ENCODE peak calls at places on chromosomes 5 and 9, in nine cellular contexts. K, B, H, F, E, V, C, Y and Q are unnamed samples. For H3K4me1, the result is how much of the 10 kb centered on the place peaks cover.

GRCh38 chr5:56552612-56553268 is 262.6 kb upstream of the MAP3K1 start:
- DNase-seq in B (no peak), H (no peak), Y (no peak), E (no peak), F (no peak), C (no peak), V (no peak), K (no peak), Q (no peak)

GRCh38 chr5:58924306-58924705 is 341.4 kb downstream of the RAB3C start:
- DNase-seq in K (no peak), V (no peak), B (no peak), F (no peak), H (no peak), Y (no peak), E (no peak), C (no peak), Q (no peak)

GRCh38 chr5:4246447-4246846 is 650.8 kb downstream of the IRX1 start:
- DNase-seq in F (no peak), K (no peak), H (no peak), V (no peak), C (no peak), Y (no peak), B (no peak), E (no peak), Q (no peak)

GRCh38 chr5:153654444-153654843 is 164.0 kb downstream of the GRIA1 start:
- DNase-seq in F (no peak), V (peak), E (no peak), B (no peak), Y (no peak), H (no peak), K (no peak), C (no peak), Q (no peak)

GRCh38 chr5:36158144-36158543 is 6.2 kb downstream of the SKP2 start:
- DNase-seq in B (no peak), Y (no peak), F (no peak), C (peak), V (no peak), H (peak), E (no peak), K (no peak), Q (no peak)

GRCh38 chr5:66829826-66830225 is 233.6 kb downstream of the MAST4 start:
- DNase-seq in C (no peak), F (no peak), V (no peak), Y (no peak), E (no peak), H (no peak), B (no peak), K (no peak), Q (no peak)

GRCh38 chr9:96500696-96501660 is 51.0 kb downstream of the HABP4 start:
- DNase-seq in K (no peak), B (no peak), Y (no peak), V (no peak), C (no peak), E (no peak), H (no peak), F (no peak), Q (no peak)

GRCh38 chr5:149298857-149299404 is 27.3 kb downstream of the AFAP1L1 start:
- DNase-seq in F (no peak), V (no peak), E (no peak), H (no peak), B (no peak), C (no peak), K (no peak), Y (no peak), Q (no peak)

GRCh38 chr5:22242532-22242931 is 610.6 kb downstream of the CDH12 start:
- DNase-seq in C (peak), B (no peak), F (no peak), H (peak), Y (no peak), K (no peak), E (no peak), V (no peak), Q (no peak)

DNA sequence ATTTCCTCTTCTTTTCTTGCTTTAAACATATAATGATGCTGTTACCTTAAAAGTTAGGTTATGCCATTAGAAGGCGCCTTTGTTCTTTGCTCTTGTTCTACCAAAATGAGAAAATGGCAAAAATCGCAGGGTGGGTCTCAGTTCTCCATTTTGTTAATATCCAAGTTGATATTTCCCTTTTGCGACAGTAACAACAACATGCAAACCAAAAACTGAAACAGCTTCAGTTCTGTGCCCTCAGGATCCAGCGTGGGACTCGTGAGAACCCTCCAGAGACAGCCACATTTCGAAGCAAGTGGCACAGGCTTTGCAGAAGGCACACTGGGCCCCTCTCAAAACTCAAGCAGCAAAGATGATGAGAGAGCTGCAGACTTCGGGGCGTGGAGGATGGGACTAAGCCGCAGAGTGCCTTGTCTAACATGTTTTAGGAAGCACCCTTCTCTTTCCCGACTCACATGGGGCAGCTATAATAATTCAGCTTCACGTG is 33.0 kb upstream of the LCP2 start:
- DNase-seq in F (no peak), C (no peak), B (peak), V (no peak), E (no peak), H (no peak), K (no peak), Y (no peak), Q (peak)
- H3K4me1 ChIP-seq in F (under half), C (under half), B (under half), V (under half), E (under half), H (under half), K (under half), Y (half or more), Q (under half)

DNA sequence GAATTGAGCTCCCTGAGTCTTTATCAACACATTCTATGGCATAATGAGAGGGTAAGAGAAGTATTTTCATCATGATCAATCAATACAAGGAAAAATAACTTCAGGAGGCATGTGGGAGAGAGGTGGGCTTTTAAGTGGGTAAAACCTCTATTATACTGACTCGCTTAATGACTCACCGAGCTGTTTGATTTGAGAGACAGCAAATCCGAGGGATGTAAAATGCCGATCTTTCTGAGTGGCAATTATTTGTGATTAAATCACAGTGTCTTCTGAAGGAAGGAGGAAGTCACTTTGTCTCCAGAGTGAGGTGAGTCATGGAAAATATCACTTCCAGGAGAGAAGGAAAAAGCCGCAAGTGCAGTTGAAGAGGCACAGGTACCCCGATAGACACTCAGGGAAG is 320.4 kb downstream of the DRD1 start:
- DNase-seq in B (no peak), F (no peak), H (no peak), K (no peak), Y (no peak), V (no peak), C (no peak), E (no peak), Q (no peak)
- H3K4me1 ChIP-seq in B (under half), F (under half), H (under half), K (under half), Y (under half), V (under half), C (under half), E (under half), Q (under half)

DNA sequence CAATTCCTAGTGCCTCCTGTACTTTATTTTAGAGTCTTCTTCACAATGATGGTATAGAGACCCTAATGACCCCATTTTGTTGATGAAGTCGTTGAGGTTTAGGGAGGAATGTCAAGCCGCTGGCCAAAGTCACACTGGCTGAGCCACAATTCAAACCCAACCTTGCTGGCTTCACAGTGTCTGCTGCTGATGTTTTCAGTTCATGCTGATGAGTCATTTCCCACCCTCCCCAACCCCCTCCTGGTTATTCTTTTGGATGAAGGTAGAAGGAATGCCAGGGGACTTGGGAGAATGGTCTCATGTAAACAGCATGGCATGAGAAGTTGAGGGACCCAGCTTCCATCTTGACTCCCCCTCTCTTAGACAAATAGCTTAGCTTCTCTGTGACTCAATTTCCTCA is 68.6 kb downstream of the TMEM252 start:
- DNase-seq in K (no peak), C (no peak), V (no peak), Y (no peak), F (no peak), B (no peak), H (no peak), E (no peak), Q (no peak)
- H3K4me1 ChIP-seq in K (under half), C (under half), V (under half), Y (under half), F (under half), B (under half), H (under half), E (under half), Q (under half)

GRCh38 chr9:125235805-125236534 is 5.2 kb downstream of the HSPA5 start:
- DNase-seq in E (no peak), Y (no peak), C (no peak), F (no peak), B (peak), K (no peak), V (peak), H (no peak), Q (no peak)
- H3K4me1 ChIP-seq in E (under half), Y (half or more), C (under half), F (under half), B (under half), K (half or more), V (under half), H (under half), Q (under half)

DNA sequence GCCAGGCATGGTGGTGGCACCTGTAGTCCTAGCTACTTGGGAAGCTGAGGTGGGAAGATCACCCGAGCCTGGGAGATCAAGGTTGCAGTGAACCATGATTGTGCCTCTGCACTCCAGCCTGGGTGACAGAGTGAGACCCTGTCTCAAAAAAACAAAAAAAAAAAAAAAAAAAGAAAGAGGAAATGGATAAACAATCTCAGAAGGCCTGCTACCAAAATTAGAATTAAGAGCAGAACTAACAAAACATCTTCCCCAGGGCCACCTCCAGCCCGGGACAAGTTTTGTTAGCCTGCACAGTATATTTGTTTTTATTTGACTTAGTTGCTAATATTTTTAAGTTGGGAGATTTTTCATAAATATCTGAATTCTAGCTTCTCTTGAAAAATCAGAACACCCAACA is 23.1 kb downstream of the PAX5 start:
- DNase-seq in B (no peak), V (no peak), K (no peak), E (no peak), C (no peak), Y (no peak), F (no peak), H (no peak), Q (no peak)
- H3K4me1 ChIP-seq in B (half or more), V (under half), K (under half), E (under half), C (under half), Y (under half), F (under half), H (under half), Q (under half)

GRCh38 chr9:95096381-95096780 is 221.1 kb downstream of the FANCC start:
- DNase-seq in Y (peak), B (no peak), F (no peak), E (no peak), C (no peak), K (no peak), H (peak), V (no peak), Q (no peak)
- H3K4me1 ChIP-seq in Y (under half), B (under half), F (under half), E (under half), C (under half), K (half or more), H (under half), V (under half), Q (under half)

DNA sequence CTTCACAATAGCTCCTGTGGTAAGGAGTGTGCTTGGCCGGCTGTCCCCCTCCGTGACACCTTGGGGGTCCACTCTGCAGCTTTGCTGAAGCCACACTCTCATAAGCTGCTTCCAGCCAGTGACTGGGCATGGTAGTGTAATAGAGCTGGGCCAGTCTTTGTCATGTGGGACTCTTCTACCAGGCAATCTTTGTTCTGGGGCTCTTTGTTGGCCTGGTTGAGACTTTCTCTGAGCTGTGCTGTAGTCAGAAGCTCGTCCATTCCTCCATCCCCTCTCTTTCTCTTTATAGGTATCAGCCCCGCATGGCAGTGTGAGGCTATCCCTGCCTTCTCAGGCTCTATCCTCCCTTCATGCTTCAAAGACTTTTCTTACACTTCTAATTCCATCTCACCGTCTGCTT is 25.7 kb downstream of the CARD6 start:
- DNase-seq in E (no peak), Y (no peak), H (no peak), F (no peak), V (no peak), C (no peak), B (no peak), K (no peak), Q (no peak)
- H3K4me1 ChIP-seq in E (under half), Y (under half), H (under half), F (under half), V (under half), C (under half), B (under half), K (under half), Q (under half)

DNA sequence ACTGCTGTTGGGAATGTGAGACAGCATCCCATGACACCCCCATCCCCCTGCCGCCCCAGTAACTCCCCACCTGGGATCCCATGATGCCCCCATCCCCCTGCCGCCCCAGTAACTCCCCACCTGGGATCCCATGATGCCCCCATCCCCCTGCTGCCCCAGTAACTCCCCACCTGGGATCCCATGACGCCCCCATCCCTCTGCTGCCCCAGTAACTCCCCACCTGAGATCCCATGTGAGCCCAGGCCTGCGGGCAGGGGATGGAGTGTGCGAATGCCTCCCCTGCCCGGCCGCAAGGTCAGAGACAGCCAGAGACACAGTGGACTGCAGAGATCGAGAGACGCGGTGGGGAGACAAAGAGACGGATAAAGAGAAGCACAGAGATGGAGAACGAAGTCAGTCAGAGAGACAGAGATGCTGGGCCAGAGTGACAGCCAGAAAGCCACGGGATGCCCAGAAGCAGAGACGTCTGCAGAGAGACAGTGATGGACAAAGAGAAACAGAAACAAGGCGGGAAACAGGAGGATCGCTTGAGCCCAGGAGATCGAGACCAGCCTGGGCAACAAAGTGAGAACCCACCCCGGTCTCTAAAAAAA is 1.0 kb downstream of the SH2D3C start:
- DNase-seq in F (no peak), B (no peak), Y (no peak), C (no peak), V (no peak), H (no peak), K (no peak), E (no peak), Q (no peak)
- H3K4me1 ChIP-seq in F (under half), B (under half), Y (under half), C (under half), V (under half), H (under half), K (under half), E (under half), Q (under half)